ENCODE peak calls at places on chromosomes 13 and 19, in six cellular contexts. V, D, N, T, O and I are unnamed samples.

GRCh38 chr19:47723573-47723923 is 10.3 kb downstream of the EHD2 start:
- DNase-seq in D (no peak), O (no peak), T (no peak), N (peak), V (peak), I (peak)

GRCh38 chr13:46720189-46720588 is 76.8 kb downstream of the ESD start:
- DNase-seq in O (peak), T (no peak), N (no peak), D (no peak), V (no peak), I (no peak)

GRCh38 chr13:105925496-105925895 is 610.0 kb downstream of the EFNB2 start:
- DNase-seq in V (peak), N (peak), T (peak), O (no peak), D (no peak), I (no peak)

GRCh38 chr13:22017226-22017625 is 346.4 kb downstream of the FGF9 start:
- DNase-seq in O (no peak), N (no peak), V (no peak), T (no peak), D (no peak), I (no peak)

GRCh38 chr19:3576696-3577443 is 4.1 kb downstream of the HMG20B start:
- DNase-seq in O (no peak), T (no peak), V (no peak), D (peak), N (peak), I (no peak)

GRCh38 chr13:103351035-103351828 is 285.0 kb upstream of the SLC10A2 start:
- DNase-seq in N (no peak), O (no peak), V (no peak), T (no peak), D (no peak), I (no peak)

GRCh38 chr13:25731037-25731436 is 320.8 kb downstream of the SHISA2 start:
- DNase-seq in N (no peak), T (no peak), V (no peak), O (no peak), D (no peak), I (no peak)

GRCh38 chr13:108915095-108915633 is 285.8 kb downstream of the MYO16 start:
- DNase-seq in N (peak), T (no peak), O (no peak), V (peak), D (no peak), I (peak)

GRCh38 chr19:7832781-7833180 is 2.8 kb downstream of the EVI5L start:
- DNase-seq in O (no peak), V (no peak), N (peak), D (peak), T (no peak), I (no peak)

GRCh38 chr19:18514800-18515682 is 6.8 kb downstream of the ELL start:
- DNase-seq in O (no peak), V (peak), N (peak), T (no peak), D (no peak), I (no peak)

GRCh38 chr19:11420429-11420893 is 1.3 kb upstream of the RGL3 start:
- DNase-seq in N (peak), D (no peak), T (no peak), O (no peak), V (no peak), I (no peak)

GRCh38 chr19:4673726-4674125 is 3.6 kb upstream of the MYDGF start:
- DNase-seq in D (no peak), V (no peak), T (no peak), N (no peak), O (no peak), I (no peak)

GRCh38 chr19:32497386-32497785 is 83.6 kb upstream of the PDCD5 start:
- DNase-seq in N (no peak), T (no peak), O (no peak), V (no peak), D (no peak), I (no peak)

GRCh38 chr19:45589768-45590167 is 5.2 kb upstream of the OPA3 start:
- DNase-seq in T (no peak), O (no peak), N (no peak), V (no peak), D (no peak), I (no peak)

GRCh38 chr13:97753942-97754670 is 199.4 kb upstream of the IPO5 start:
- DNase-seq in N (no peak), V (no peak), T (no peak), D (no peak), O (no peak), I (no peak)

GRCh38 chr13:43242040-43242439 is 218.7 kb downstream of the DNAJC15 start:
- DNase-seq in N (no peak), T (no peak), D (no peak), O (no peak), V (peak), I (no peak)

GRCh38 chr13:50386527-50387123 is 371.4 kb downstream of the KCNRG start:
- DNase-seq in D (peak), O (no peak), V (no peak), T (peak), N (peak), I (no peak)

GRCh38 chr13:20847298-20847697 is 55.2 kb downstream of the XPO4 start:
- DNase-seq in D (no peak), N (no peak), O (no peak), T (no peak), V (no peak), I (no peak)